ENCODE peak calls at places on chromosomes 2 and 18, in four cellular contexts. C, D, T and Y are unnamed samples.

GRCh38 chr18:22486667-22487066 is 69.0 kb upstream of the CTAGE1 start:
- DNase-seq in D (no peak), C (no peak), T (no peak), Y (no peak)

GRCh38 chr2:42900226-42900744 is 107.9 kb upstream of the HAAO start:
- DNase-seq in D (no peak), C (no peak), T (no peak), Y (no peak)

GRCh38 chr2:174331731-174332606 is 2.8 kb upstream of the SP9 start:
- DNase-seq in D (no peak), C (no peak), T (no peak), Y (no peak)

GRCh38 chr18:3262234-3263171 is 570 bp downstream of the MYL12B start:
- DNase-seq in C (no peak), D (no peak), T (no peak), Y (peak)

GRCh38 chr18:46668135-46668534 is 11.1 kb upstream of the LOXHD1 start:
- DNase-seq in C (no peak), T (no peak), D (no peak), Y (no peak)

GRCh38 chr2:64865831-64866146 is 123.4 kb upstream of the SLC1A4 start:
- DNase-seq in D (no peak), T (no peak), C (no peak), Y (no peak)

GRCh38 chr2:47653909-47654789 is 128.8 kb upstream of the MSH6 start:
- DNase-seq in D (peak), C (peak), T (no peak), Y (peak)

GRCh38 chr2:221205103-221205502 is 367.0 kb downstream of the EPHA4 start:
- DNase-seq in D (no peak), C (no peak), T (no peak), Y (no peak)

GRCh38 chr2:96538487-96539214 is 2.1 kb downstream of the ARID5A start:
- DNase-seq in D (no peak), T (peak), C (peak), Y (peak)

GRCh38 chr2:127426501-127427354 is 8.5 kb downstream of the PROC start:
- DNase-seq in D (no peak), T (no peak), C (no peak), Y (peak)

GRCh38 chr2:30661173-30662107 is 145.8 kb downstream of the CAPN13 start:
- DNase-seq in T (no peak), D (no peak), C (no peak), Y (no peak)

GRCh38 chr18:79923896-79924585 is 27.4 kb downstream of the SLC66A2 start:
- DNase-seq in D (peak), T (peak), C (peak), Y (peak)

GRCh38 chr2:37098416-37099118 is 14.2 kb downstream of the GPATCH11 start:
- DNase-seq in T (no peak), D (no peak), C (no peak), Y (no peak)

GRCh38 chr2:54455584-54456525 is at the start of gene SPTBN1:
- DNase-seq in C (peak), D (peak), T (peak), Y (peak)

GRCh38 chr2:203330434-203330833 is 2.2 kb downstream of the ABI2 start:
- DNase-seq in C (no peak), T (no peak), D (no peak), Y (no peak)

GRCh38 chr18:45107425-45107824 is 426.7 kb downstream of the SETBP1 start:
- DNase-seq in D (no peak), T (no peak), C (no peak), Y (no peak)

GRCh38 chr2:196607073-196607472 is 32.4 kb upstream of the CCDC150 start:
- DNase-seq in D (no peak), T (no peak), C (no peak), Y (no peak)

GRCh38 chr18:10296491-10296890 is 157.9 kb upstream of the APCDD1 start:
- DNase-seq in D (no peak), T (no peak), C (no peak), Y (no peak)

GRCh38 chr2:157497603-157498314 is 53.9 kb upstream of the CYTIP start:
- DNase-seq in D (no peak), T (no peak), C (no peak), Y (no peak)

GRCh38 chr18:58793361-58793760 is 71.3 kb upstream of the ZNF532 start:
- DNase-seq in T (no peak), C (peak), D (no peak), Y (no peak)

GRCh38 chr2:102063948-102064678 is 72.4 kb downstream of the IL1R2 start:
- DNase-seq in C (peak), D (peak), T (peak), Y (peak)

GRCh38 chr2:17857016-17857415 is 21.5 kb upstream of the KCNS3 start:
- DNase-seq in D (no peak), T (no peak), C (no peak), Y (no peak)

GRCh38 chr2:138476940-138477339 is 24.6 kb upstream of the SPOPL start:
- DNase-seq in D (no peak), T (no peak), C (no peak), Y (no peak)

GRCh38 chr2:187319441-187320108 is 128.5 kb downstream of the CALCRL start:
- DNase-seq in C (no peak), T (no peak), D (no peak), Y (no peak)

GRCh38 chr2:225556461-225556860 is 157.0 kb downstream of the NYAP2 start:
- DNase-seq in C (no peak), T (no peak), D (no peak), Y (no peak)

GRCh38 chr2:89767581-89768435 is 1076.3 kb downstream of the RPIA start:
- DNase-seq in C (peak), T (peak), D (no peak), Y (peak)

GRCh38 chr2:170821631-170822291 is 5.1 kb downstream of the GAD1 start:
- DNase-seq in T (no peak), D (no peak), C (no peak), Y (no peak)

GRCh38 chr2:128442891-128443302 is 124.2 kb upstream of the HS6ST1 start:
- DNase-seq in T (peak), D (peak), C (no peak), Y (peak)

GRCh38 chr2:10544252-10544651 is 96.1 kb upstream of the ODC1 start:
- DNase-seq in T (no peak), D (no peak), C (no peak), Y (no peak)

GRCh38 chr2:85179541-85179940 is 46.3 kb downstream of the TCF7L1 start:
- DNase-seq in C (no peak), D (no peak), T (no peak), Y (no peak)

GRCh38 chr2:229164545-229165249 is 106.4 kb downstream of the PID1 start:
- DNase-seq in T (no peak), C (no peak), D (no peak), Y (no peak)

GRCh38 chr2:229163893-229164292 is 107.2 kb downstream of the PID1 start:
- DNase-seq in T (no peak), C (no peak), D (no peak), Y (no peak)

GRCh38 chr2:229160180-229160579 is 110.9 kb downstream of the PID1 start:
- DNase-seq in D (no peak), T (peak), C (no peak), Y (no peak)

GRCh38 chr2:229159405-229159804 is 111.7 kb downstream of the PID1 start:
- DNase-seq in D (no peak), C (no peak), T (no peak), Y (no peak)

GRCh38 chr2:229160984-229161383 is 110.1 kb downstream of the PID1 start:
- DNase-seq in D (no peak), T (no peak), C (no peak), Y (no peak)
- H3K27ac ChIP-seq in D (no peak), T (no peak), C (no peak), Y (no peak)

GRCh38 chr2:134711622-134712125 is 7.1 kb downstream of the TMEM163 start:
- DNase-seq in T (no peak), C (no peak), D (no peak), Y (no peak)
- TF ChIP-seq POLR2A in T (no peak), C (no peak), D (no peak), Y (no peak)

GRCh38 chr2:33241072-33241471 is 235.4 kb upstream of the RASGRP3 start:
- DNase-seq in T (no peak), D (no peak), C (no peak), Y (no peak)

GRCh38 chr2:33240178-33240577 is 236.3 kb upstream of the RASGRP3 start:
- DNase-seq in D (no peak), C (no peak), T (no peak), Y (no peak)

GRCh38 chr2:33241581-33241980 is 234.9 kb upstream of the RASGRP3 start:
- DNase-seq in C (no peak), T (no peak), D (no peak), Y (no peak)

GRCh38 chr2:33238111-33238510 is 238.3 kb upstream of the RASGRP3 start:
- DNase-seq in D (no peak), C (no peak), T (no peak), Y (no peak)

GRCh38 chr2:33236457-33236856 is 240.0 kb upstream of the RASGRP3 start:
- DNase-seq in T (no peak), C (no peak), D (no peak), Y (no peak)
- H3K27ac ChIP-seq in T (no peak), C (no peak), D (no peak), Y (no peak)

DNA sequence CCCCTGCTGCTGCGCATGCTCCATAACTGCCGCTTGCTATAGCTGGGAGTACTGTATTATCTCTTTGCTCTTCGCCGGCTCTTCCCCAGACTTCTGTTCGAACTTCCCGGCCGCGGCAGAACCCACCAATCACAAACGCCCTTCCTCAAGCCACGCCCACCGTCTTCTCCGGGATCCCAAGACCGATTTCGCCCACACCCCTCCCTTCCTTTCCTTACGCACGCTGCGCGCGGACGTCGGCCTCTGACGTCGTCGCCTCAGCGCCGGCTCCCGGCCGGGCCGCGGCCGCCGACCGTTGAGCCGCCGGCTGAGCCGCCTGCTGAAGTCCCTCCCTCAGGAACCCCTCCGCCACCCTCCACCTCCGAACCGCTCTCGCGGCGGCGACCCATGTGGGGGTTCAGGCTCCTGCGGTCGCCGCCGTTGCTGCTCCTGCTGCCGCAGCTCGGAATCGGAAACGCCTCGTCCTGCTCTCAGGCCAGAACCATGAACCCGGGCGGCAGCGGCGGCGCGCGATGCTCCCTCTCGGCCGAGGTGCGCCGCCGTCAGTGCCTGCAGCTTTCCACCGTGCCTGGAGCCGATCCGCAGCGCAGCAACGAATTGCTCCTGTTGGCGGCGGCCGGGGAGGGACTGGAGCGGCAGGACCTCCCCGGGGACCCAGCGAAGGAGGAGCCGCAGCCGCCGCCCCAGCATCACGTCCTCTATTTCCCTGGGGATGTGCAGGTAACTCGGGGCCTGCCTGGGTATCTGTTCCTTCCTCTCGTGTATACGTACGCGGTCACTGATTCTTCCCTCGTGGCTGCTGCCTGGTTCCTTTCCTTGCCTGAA is at the start of gene C2orf69:
- DNase-seq in T (peak), C (peak), D (peak), Y (peak)
- TF ChIP-seq POLR2A in T (no peak), C (peak), D (peak), Y (no peak)

GRCh38 chr2:122703676-122704075 is 948.2 kb downstream of the TSN start:
- DNase-seq in C (no peak), D (no peak), T (no peak), Y (no peak)

GRCh38 chr2:122707224-122707824 is 951.9 kb downstream of the TSN start:
- DNase-seq in D (no peak), C (no peak), T (no peak), Y (no peak)

GRCh38 chr2:122704109-122704563 is 948.7 kb downstream of the TSN start:
- DNase-seq in T (no peak), C (no peak), D (no peak), Y (no peak)

GRCh38 chr2:122705751-122706150 is 950.3 kb downstream of the TSN start:
- DNase-seq in D (no peak), T (no peak), C (no peak), Y (no peak)

DNA sequence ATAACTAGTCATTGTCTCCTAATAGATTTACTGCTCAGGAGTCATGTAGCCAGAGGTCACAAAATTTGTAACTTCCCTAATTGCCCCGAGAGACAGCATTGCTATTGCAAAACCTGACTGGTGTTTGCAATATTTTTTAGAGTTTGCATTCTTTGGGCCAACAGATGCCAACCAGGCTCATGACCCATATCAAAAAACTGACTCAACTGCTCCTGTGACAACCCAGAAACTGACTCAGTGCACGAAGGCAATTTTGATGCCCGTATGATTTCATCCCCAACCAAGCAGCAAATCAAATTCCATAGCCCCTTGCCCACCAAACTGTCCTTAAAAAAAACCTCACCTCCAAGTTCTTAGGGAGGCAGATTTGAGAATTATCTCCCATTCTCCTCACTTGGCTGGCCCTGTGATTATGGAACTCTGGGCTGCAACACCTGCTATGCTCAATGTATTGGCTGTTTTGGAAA is 951.3 kb downstream of the TSN start:
- DNase-seq in T (no peak), D (no peak), C (no peak), Y (no peak)
- H3K27ac ChIP-seq in T (no peak), D (no peak), C (no peak), Y (no peak)

GRCh38 chr2:9004338-9005204 is 1.1 kb upstream of the MBOAT2 start:
- DNase-seq in D (no peak), C (no peak), T (no peak), Y (no peak)

GRCh38 chr2:9002637-9003365 is 683 bp downstream of the MBOAT2 start:
- DNase-seq in C (peak), T (no peak), D (peak), Y (no peak)

GRCh38 chr2:9003366-9003615 is 193 bp downstream of the MBOAT2 start:
- DNase-seq in C (no peak), D (no peak), T (no peak), Y (no peak)

GRCh38 chr2:9002313-9002636 is 1.2 kb downstream of the MBOAT2 start:
- DNase-seq in D (no peak), T (no peak), C (no peak), Y (no peak)

GRCh38 chr2:9003616-9004337 is at the start of gene MBOAT2:
- DNase-seq in D (peak), T (peak), C (peak), Y (peak)
- TF ChIP-seq POLR2A in D (peak), T (no peak), C (peak), Y (no peak)